ENCODE peak calls at places on chromosomes 12 and 14, in nine cellular contexts. V is ELF-1, U is H7, G is T-cell, X is HEK293T, A is NCI-H345, D is right atrium auricular region, S is LHCN-M2, R is ovary. Q is an unnamed sample.

GRCh38 chr12:120402217-120402616 is 33.3 kb upstream of the MSI1 start:
- DNase-seq in X (peak; percentile 46), R (no peak), V (peak; percentile 77), G (no peak), S (no peak), A (no peak), U (peak; percentile 86), D (no peak), Q (no peak)

GRCh38 chr14:72243894-72244293 is 311.7 kb downstream of the RGS6 start:
- DNase-seq in U (no peak), S (no peak), X (no peak), V (no peak), R (no peak), A (no peak), G (no peak), D (no peak), Q (no peak)

GRCh38 chr14:97978336-97978735 is 1181.2 kb downstream of the VRK1 start:
- DNase-seq in G (peak; percentile 66), X (peak; percentile 55), S (no peak), R (peak; percentile 69), D (peak; percentile 76), A (peak; percentile 78), V (peak; percentile 79), U (peak; percentile 85), Q (no peak)

GRCh38 chr14:82238649-82239048 is 705.0 kb upstream of the SEL1L start:
- DNase-seq in D (no peak), A (no peak), R (no peak), S (no peak), U (no peak), V (no peak), X (no peak), G (no peak), Q (no peak)

GRCh38 chr14:99320105-99320572 is 48.1 kb upstream of the BCL11B start:
- DNase-seq in U (peak; percentile 95), G (peak; percentile 71), R (no peak), X (peak; percentile 88), D (no peak), A (peak; percentile 48), V (peak; percentile 86), S (peak; percentile 5), Q (peak; percentile 18)

GRCh38 chr12:56929780-56930179 is 4.4 kb downstream of the SDR9C7 start:
- DNase-seq in A (no peak), X (no peak), S (no peak), R (no peak), V (no peak), U (peak; percentile 1), G (no peak), D (no peak), Q (no peak)

GRCh38 chr14:85934123-85934885 is 404.4 kb downstream of the FLRT2 start:
- DNase-seq in S (peak; percentile 46), U (no peak), R (peak; percentile 17), G (peak; percentile 41), V (no peak), A (peak; percentile 67), D (no peak), X (no peak), Q (no peak)

GRCh38 chr12:52631676-52632459 is 13.5 kb upstream of the KRT73 start:
- DNase-seq in G (no peak), A (no peak), U (no peak), D (peak; percentile 32), S (no peak), V (no peak), R (no peak), X (no peak), Q (no peak)

GRCh38 chr14:40599726-40600125 is 1007.0 kb upstream of the LRFN5 start:
- DNase-seq in V (no peak), G (no peak), X (no peak), R (no peak), A (no peak), S (no peak), U (no peak), D (no peak), Q (no peak)

GRCh38 chr14:101179691-101180211 is 276.2 kb upstream of the RTL1 start:
- DNase-seq in X (no peak), D (peak; percentile 36), R (peak; percentile 10), S (no peak), G (no peak), U (no peak), V (no peak), A (no peak), Q (no peak)

GRCh38 chr14:76768671-76769500 is 7.6 kb downstream of the VASH1 start:
- DNase-seq in U (no peak), A (no peak), D (peak; percentile 56), X (no peak), G (no peak), V (no peak), S (no peak), R (no peak), Q (no peak)

GRCh38 chr14:90644882-90645281 is 171.3 kb downstream of the TTC7B start:
- DNase-seq in V (no peak), A (no peak), S (peak; percentile 81), X (no peak), D (peak; percentile 68), G (no peak), R (no peak), U (no peak), Q (peak; percentile 80)

GRCh38 chr12:114684098-114684869 is at the start of gene TBX3:
- DNase-seq in V (peak; percentile 99), X (peak; percentile 83), U (peak; percentile 94), S (peak; percentile 99), A (peak; percentile 99), D (peak; percentile 97), G (peak; percentile 13), R (peak; percentile 96), Q (peak; percentile 99)

GRCh38 chr14:71454513-71455332 is 477.5 kb upstream of the RGS6 start:
- DNase-seq in V (no peak), R (no peak), S (no peak), D (no peak), X (no peak), G (no peak), U (no peak), A (no peak), Q (no peak)

GRCh38 chr14:34931206-34931605 is 51.6 kb upstream of the SRP54 start:
- DNase-seq in S (peak; percentile 21), A (no peak), G (peak; percentile 33), X (no peak), R (no peak), V (no peak), D (no peak), U (no peak), Q (peak; percentile 8)

GRCh38 chr12:121578230-121579189 is 2.3 kb downstream of the KDM2B start:
- DNase-seq in U (peak; percentile 79), A (no peak), S (no peak), G (no peak), X (no peak), V (peak; percentile 63), R (peak; percentile 66), D (no peak), Q (no peak)

GRCh38 chr12:77102691-77103090 is 37.3 kb upstream of the E2F7 start:
- DNase-seq in R (no peak), V (no peak), D (no peak), X (no peak), G (no peak), A (no peak), U (no peak), S (peak; percentile 72), Q (peak; percentile 80)

Q was measured in HCEC 1CT.